ENCODE peak calls at places on chromosomes 5 and 9, in seven cellular contexts. L is endothelial cell of umbilical vein, K is fibroblast of lung, T is neural progenitor cell, O is hepatocyte, V is PC-9, B is A673. G is an unnamed sample.

GRCh38 chr9:90107021-90107771 is 502.4 kb downstream of the GADD45G start:
- DNase-seq in L (no peak), K (peak; percentile 53), T (no peak), O (peak; percentile 37), V (peak; percentile 50), B (no peak), G (no peak)

GRCh38 chr5:180437336-180437735 is 56.8 kb upstream of the CNOT6 start:
- DNase-seq in L (no peak), K (no peak), T (no peak), O (no peak), V (no peak), B (no peak), G (no peak)

GRCh38 chr5:168301593-168302388 is 10.3 kb downstream of the WWC1 start:
- DNase-seq in L (no peak), K (peak; percentile 56), T (no peak), O (peak; percentile 34), V (peak; percentile 97), B (peak; percentile 77), G (no peak)

GRCh38 chr5:2157372-2157771 is 274.6 kb upstream of the IRX4 start:
- DNase-seq in L (no peak), K (no peak), T (no peak), O (no peak), V (no peak), B (no peak), G (no peak)

GRCh38 chr5:142531977-142532376 is 153.9 kb downstream of the FGF1 start:
- DNase-seq in L (peak; percentile 33), K (no peak), T (no peak), O (no peak), V (no peak), B (no peak), G (no peak)

GRCh38 chr5:132222649-132223038 is 5.0 kb downstream of the P4HA2 start:
- DNase-seq in L (no peak), K (no peak), T (no peak), O (no peak), V (no peak), B (no peak), G (no peak)

GRCh38 chr9:100515578-100516494 is 42.9 kb downstream of the TMEFF1 start:
- DNase-seq in L (no peak), K (peak; percentile 61), T (peak; percentile 16), O (peak; percentile 40), V (peak; percentile 65), B (peak; percentile 6), G (no peak)

GRCh38 chr9:18824095-18824666 is 208.8 kb downstream of the SAXO1 start:
- DNase-seq in L (peak; percentile 31), K (no peak), T (no peak), O (peak; percentile 49), V (no peak), B (no peak), G (peak; percentile 8)

GRCh38 chr5:32443145-32443540 is 1.4 kb downstream of the ZFR start:
- DNase-seq in L (peak; percentile 61), K (peak; percentile 47), T (no peak), O (peak; percentile 18), V (peak; percentile 43), B (no peak), G (no peak)

GRCh38 chr5:147336871-147337270 is 102.0 kb downstream of the STK32A start:
- DNase-seq in L (no peak), K (no peak), T (peak; percentile 17), O (no peak), V (no peak), B (peak; percentile 3), G (no peak)

GRCh38 chr9:84062538-84062937 is 81.9 kb downstream of the RMI1 start:
- DNase-seq in L (no peak), K (no peak), T (no peak), O (no peak), V (no peak), B (no peak), G (no peak)

GRCh38 chr5:171311698-171312083 is 2.6 kb downstream of the TLX3 start:
- DNase-seq in L (no peak), K (no peak), T (no peak), O (no peak), V (no peak), B (no peak), G (no peak)
- TF ChIP-seq EZH2 in L (no peak), K (no peak), T (no peak), O (no peak), V (no peak), B (no peak), G (no peak)

GRCh38 chr9:40913096-40913719 is 215.3 kb downstream of the FOXD4L6 start:
- DNase-seq in L (no peak), K (no peak), T (no peak), O (no peak), V (no peak), B (no peak), G (no peak)

GRCh38 chr9:40913928-40914673 is 214.4 kb downstream of the FOXD4L6 start:
- DNase-seq in L (no peak), K (no peak), T (no peak), O (no peak), V (no peak), B (no peak), G (no peak)

GRCh38 chr9:40909821-40910220 is 218.7 kb downstream of the FOXD4L6 start:
- DNase-seq in L (no peak), K (no peak), T (no peak), O (no peak), V (no peak), B (no peak), G (no peak)

GRCh38 chr9:40914772-40915659 is 213.5 kb downstream of the FOXD4L6 start:
- DNase-seq in L (no peak), K (no peak), T (no peak), O (no peak), V (no peak), B (no peak), G (no peak)

GRCh38 chr9:40911647-40912046 is 216.8 kb downstream of the FOXD4L6 start:
- DNase-seq in L (no peak), K (no peak), T (no peak), O (no peak), V (no peak), B (no peak), G (no peak)
- H3K9me3 ChIP-seq in L (peaks cover 22% of the 10 kb centered on the region), K (no peaks in the 10 kb centered on the region), T (peaks cover 53% of the 10 kb centered on the region), O (peaks cover 63% of the 10 kb centered on the region), V (no peaks in the 10 kb centered on the region), B (peaks cover 37% of the 10 kb centered on the region), G (no peaks in the 10 kb centered on the region)

GRCh38 chr9:77021928-77022782 is 2.7 kb downstream of the FOXB2 start:
- DNase-seq in L (no peak), K (no peak), T (peak; percentile 67), O (no peak), V (no peak), B (no peak), G (no peak)

GRCh38 chr9:77022783-77023440 is 3.5 kb downstream of the FOXB2 start:
- DNase-seq in L (no peak), K (no peak), T (peak; percentile 81), O (no peak), V (no peak), B (no peak), G (no peak)

GRCh38 chr9:77019810-77020437 is 469 bp downstream of the FOXB2 start:
- DNase-seq in L (no peak), K (no peak), T (peak; percentile 27), O (no peak), V (no peak), B (no peak), G (no peak)

GRCh38 chr9:77020438-77021264 is 1.2 kb downstream of the FOXB2 start:
- DNase-seq in L (no peak), K (no peak), T (peak; percentile 51), O (no peak), V (no peak), B (no peak), G (no peak)

DNA sequence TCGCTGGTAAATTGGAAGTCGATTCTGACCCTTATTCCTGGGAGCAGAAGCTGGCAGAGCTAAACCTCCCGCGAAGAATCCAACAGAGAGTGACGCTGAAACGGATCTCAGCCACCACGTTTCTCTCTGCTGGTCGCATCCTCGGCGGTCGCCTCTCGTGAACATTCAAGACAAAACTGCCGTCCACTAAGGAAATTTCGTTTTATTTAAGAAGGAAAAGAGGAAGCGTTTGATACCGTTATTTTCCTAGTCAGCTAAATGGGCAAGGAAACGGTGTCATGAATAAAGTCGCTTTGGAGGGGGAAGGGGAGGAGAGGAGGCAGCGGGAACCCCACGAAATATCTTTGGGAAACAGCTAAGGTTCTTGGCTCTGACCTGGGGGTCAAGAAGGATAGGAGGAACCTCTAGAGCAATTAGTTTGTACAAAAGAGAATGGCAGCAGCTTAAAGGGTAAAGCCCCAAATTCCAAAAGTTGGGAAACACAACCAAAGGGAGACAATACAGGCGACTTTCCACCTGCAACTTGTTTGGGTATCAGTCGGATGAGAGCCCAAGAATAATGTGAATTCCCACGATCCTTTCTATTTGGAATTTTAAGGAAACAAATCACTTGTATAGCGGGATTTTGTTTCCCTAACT is 2.0 kb downstream of the FOXB2 start:
- DNase-seq in L (peak; percentile 38), K (no peak), T (peak; percentile 62), O (no peak), V (no peak), B (no peak), G (no peak)
- TF ChIP-seq EZH2 in L (peak; percentile 1), K (no peak), T (no peak), O (no peak), V (no peak), B (no peak), G (no peak)

GRCh38 chr5:178797546-178798105 is 62.1 kb upstream of the ZNF354B start:
- DNase-seq in L (no peak), K (no peak), T (no peak), O (no peak), V (no peak), B (no peak), G (no peak)
- H3K9me3 ChIP-seq in L (no peaks in the 10 kb centered on the region), K (no peaks in the 10 kb centered on the region), T (no peaks in the 10 kb centered on the region), O (no peaks in the 10 kb centered on the region), V (no peaks in the 10 kb centered on the region), B (no peaks in the 10 kb centered on the region), G (no peaks in the 10 kb centered on the region)